ENCODE peak calls at places on chromosomes 4 and X, in ten cellular contexts. V, R, X, T, Z, J, L, M, O and H are unnamed samples.

GRCh38 chr4:61442936-61443335 is 242.8 kb downstream of the ADGRL3 start:
- DNase-seq in V (no peak), R (no peak), X (no peak), T (peak; percentile 11), Z (no peak), J (peak; percentile 43), L (peak; percentile 52), M (no peak), O (no peak), H (no peak)

GRCh38 chr4:111136438-111136837 is 513.6 kb upstream of the PITX2 start:
- DNase-seq in V (no peak), R (no peak), X (no peak), T (peak; percentile 29), Z (no peak), J (peak; percentile 55), L (no peak), M (no peak), O (no peak), H (peak; percentile 8)

GRCh38 chr4:129526812-129527211 is 430.9 kb downstream of the C4orf33 start:
- DNase-seq in V (no peak), R (no peak), X (no peak), T (no peak), Z (no peak), J (no peak), L (no peak), M (no peak), O (no peak), H (no peak)

GRCh38 chrX:30762754-30763153 is 109.5 kb downstream of the GK start:
- DNase-seq in V (no peak), R (no peak), X (no peak), T (no peak), Z (no peak), J (no peak), L (no peak), M (no peak), O (no peak), H (no peak)

GRCh38 chr4:15013585-15013984 is 11.3 kb downstream of the CPEB2 start:
- DNase-seq in V (no peak), R (no peak), X (no peak), T (no peak), Z (no peak), J (no peak), L (peak; percentile 60), M (no peak), O (no peak), H (no peak)

GRCh38 chr4:27791640-27792039 is 931.0 kb downstream of the STIM2 start:
- DNase-seq in V (no peak), R (no peak), X (no peak), T (peak; percentile 3), Z (no peak), J (peak; percentile 72), L (no peak), M (no peak), O (no peak), H (no peak)

GRCh38 chrX:9465380-9466114 is 689 bp downstream of the TBL1X start:
- DNase-seq in V (peak; percentile 7), R (peak; percentile 9), X (no peak), T (peak; percentile 11), Z (peak; percentile 28), J (no peak), L (no peak), M (peak; percentile 83), O (peak; percentile 10), H (no peak)

GRCh38 chr4:145012841-145013240 is 85.2 kb downstream of the ANAPC10 start:
- DNase-seq in V (peak; percentile 76), R (no peak), X (no peak), T (peak; percentile 47), Z (no peak), J (peak; percentile 77), L (peak; percentile 6), M (no peak), O (no peak), H (no peak)

GRCh38 chr4:26337612-26338011 is 16.8 kb downstream of the RBPJ start:
- DNase-seq in V (peak; percentile 18), R (no peak), X (no peak), T (no peak), Z (no peak), J (no peak), L (no peak), M (no peak), O (no peak), H (no peak)

GRCh38 chr4:174154455-174154854 is 129.0 kb downstream of the FBXO8 start:
- DNase-seq in V (peak; percentile 35), R (no peak), X (no peak), T (peak; percentile 79), Z (peak; percentile 32), J (peak; percentile 87), L (peak; percentile 9), M (no peak), O (no peak), H (no peak)

GRCh38 chr4:915595-915994 is 16.5 kb downstream of the GAK start:
- DNase-seq in V (no peak), R (no peak), X (no peak), T (peak; percentile 28), Z (no peak), J (peak; percentile 42), L (peak; percentile 49), M (no peak), O (no peak), H (no peak)

GRCh38 chrX:65997978-65998717 is 41.7 kb downstream of the VSIG4 start:
- DNase-seq in V (no peak), R (no peak), X (no peak), T (no peak), Z (no peak), J (no peak), L (no peak), M (no peak), O (no peak), H (no peak)